ENCODE peak calls at places on chromosomes 2 and 18, in six cellular contexts. V is bronchial epithelial cell; H is fibroblast of mammary gland; C is NCI-H1105; P is CD4-positive, alpha-beta T cell; Z is NCI-H2081. F is an unnamed sample.

GRCh38 chr18:44514106-44514505 is 166.6 kb upstream of the SETBP1 start:
- DNase-seq in V (no peak), H (peak; percentile 19), C (peak; percentile 6), P (no peak), Z (no peak), F (no peak)

GRCh38 chr18:24011095-24011917 is 3.2 kb upstream of the TTC39C start:
- DNase-seq in V (no peak), H (no peak), C (no peak), P (no peak), Z (no peak), F (no peak)

GRCh38 chr2:74032909-74033261 is 48.2 kb downstream of the TET3 start:
- DNase-seq in V (no peak), H (no peak), C (no peak), P (no peak), Z (no peak), F (no peak)

GRCh38 chr18:70781860-70782453 is 493.1 kb downstream of the SOCS6 start:
- DNase-seq in V (peak; percentile 15), H (peak; percentile 50), C (peak; percentile 69), P (peak; percentile 60), Z (peak; percentile 81), F (peak; percentile 46)

GRCh38 chr2:32780961-32781360 is 153.1 kb downstream of the TTC27 start:
- DNase-seq in V (no peak), H (no peak), C (no peak), P (no peak), Z (no peak), F (no peak)

GRCh38 chr18:9362869-9363268 is 28.3 kb downstream of the TWSG1 start:
- DNase-seq in V (peak; percentile 27), H (no peak), C (no peak), P (no peak), Z (no peak), F (no peak)

GRCh38 chr2:85695691-85696668 is 1.8 kb downstream of the GNLY start:
- DNase-seq in V (no peak), H (no peak), C (no peak), P (no peak), Z (no peak), F (no peak)

GRCh38 chr2:96680561-96681141 is 38.1 kb downstream of the FER1L5 start:
- DNase-seq in V (no peak), H (no peak), C (no peak), P (no peak), Z (no peak), F (no peak)

GRCh38 chr2:63591566-63592175 is 2.9 kb downstream of the MDH1 start:
- DNase-seq in V (no peak), H (no peak), C (no peak), P (no peak), Z (no peak), F (no peak)

GRCh38 chr2:47918043-47918442 is 11.7 kb upstream of the FBXO11 start:
- DNase-seq in V (no peak), H (no peak), C (no peak), P (no peak), Z (no peak), F (no peak)

GRCh38 chr2:20106746-20107145 is 55.3 kb upstream of the LAPTM4A start:
- DNase-seq in V (no peak), H (no peak), C (no peak), P (no peak), Z (peak; percentile 55), F (peak; percentile 32)

GRCh38 chr18:32019251-32019943 is 772 bp downstream of the RNF125 start:
- DNase-seq in V (peak; percentile 24), H (peak; percentile 35), C (peak; percentile 30), P (peak; percentile 80), Z (peak; percentile 52), F (no peak)

GRCh38 chr2:139746901-139747300 is 966.7 kb upstream of the NXPH2 start:
- DNase-seq in V (no peak), H (no peak), C (no peak), P (no peak), Z (no peak), F (no peak)